ENCODE peak calls at places on chromosomes 6 and 20, in eight cellular contexts. T, H, R, I, S, Q, L and B are unnamed samples.

GRCh38 chr20:17024513-17025105 is 202.2 kb upstream of the PCSK2 start:
- DNase-seq in R (no peak), H (no peak), I (peak), Q (no peak), L (no peak), S (no peak), T (no peak), B (no peak)

GRCh38 chr6:32074996-32075532 is 34.1 kb downstream of the TNXB start:
- DNase-seq in S (no peak), H (no peak), Q (no peak), I (peak), T (no peak), L (no peak), R (no peak), B (no peak)

GRCh38 chr6:169950558-169950957 is 199.1 kb downstream of the ERMARD start:
- DNase-seq in L (peak), T (no peak), Q (peak), S (no peak), I (peak), H (peak), R (no peak), B (no peak)

GRCh38 chr6:11810039-11810541 is 31.5 kb upstream of the ADTRP start:
- DNase-seq in R (no peak), S (no peak), Q (peak), I (peak), T (peak), H (no peak), L (no peak), B (no peak)

GRCh38 chr6:28758046-28758817 is 165.6 kb downstream of the TRIM27 start:
- DNase-seq in H (no peak), Q (peak), L (peak), S (no peak), T (no peak), I (no peak), R (no peak), B (no peak)

GRCh38 chr6:73631849-73632248 is 21.9 kb downstream of the SLC17A5 start:
- DNase-seq in R (no peak), S (no peak), I (peak), L (no peak), Q (no peak), T (no peak), H (no peak), B (no peak)

GRCh38 chr6:167559675-167560479 is 235.0 kb downstream of the TTLL2 start:
- DNase-seq in S (no peak), L (no peak), H (no peak), T (no peak), I (no peak), R (no peak), Q (no peak), B (no peak)

GRCh38 chr6:143126574-143126941 is 65.9 kb downstream of the AIG1 start:
- DNase-seq in I (no peak), T (no peak), Q (no peak), S (no peak), L (no peak), R (no peak), H (no peak), B (peak)

GRCh38 chr20:33753763-33754162 is 22.0 kb downstream of the ZNF341 start:
- DNase-seq in L (no peak), S (no peak), H (no peak), T (no peak), R (no peak), Q (peak), I (no peak), B (no peak)

GRCh38 chr20:9068896-9069663 is at the start of gene PLCB4:
- DNase-seq in S (no peak), I (peak), R (peak), H (no peak), Q (peak), T (peak), L (no peak), B (no peak)

GRCh38 chr6:5529733-5530132 is 268.4 kb downstream of the FARS2 start:
- DNase-seq in T (no peak), Q (no peak), L (no peak), S (no peak), I (peak), R (no peak), H (no peak), B (no peak)

GRCh38 chr6:131368077-131368911 is 204.7 kb upstream of the ARG1 start:
- DNase-seq in I (peak), R (peak), T (peak), L (peak), S (peak), Q (peak), H (peak), B (peak)

GRCh38 chr6:56259682-56260081 is 12.3 kb upstream of the COL21A1 start:
- DNase-seq in H (no peak), L (no peak), I (peak), T (no peak), S (no peak), Q (peak), R (no peak), B (no peak)

GRCh38 chr6:96022225-96022624 is 6.5 kb downstream of the FUT9 start:
- DNase-seq in L (no peak), Q (no peak), S (no peak), T (no peak), R (no peak), H (no peak), I (no peak), B (no peak)

GRCh38 chr20:57918546-57918945 is 208.7 kb upstream of the PMEPA1 start:
- DNase-seq in S (no peak), Q (no peak), H (no peak), R (no peak), T (no peak), L (no peak), I (no peak), B (no peak)

GRCh38 chr6:43269273-43270007 is 26.2 kb downstream of the TTBK1 start:
- DNase-seq in L (no peak), R (no peak), T (peak), S (no peak), Q (no peak), I (no peak), H (peak), B (peak)

GRCh38 chr6:300494-301198 is 8.4 kb downstream of the DUSP22 start:
- DNase-seq in T (no peak), Q (no peak), S (no peak), H (no peak), I (no peak), R (no peak), L (no peak), B (no peak)

GRCh38 chr20:54212226-54212625 is 4.3 kb downstream of the PFDN4 start:
- DNase-seq in T (no peak), I (peak), Q (peak), L (no peak), R (no peak), H (no peak), S (no peak), B (no peak)

GRCh38 chr6:28867078-28867414 is 56.7 kb downstream of the TRIM27 start:
- DNase-seq in R (no peak), H (no peak), T (no peak), I (peak), S (peak), L (no peak), Q (peak), B (no peak)

GRCh38 chr20:2333821-2334220 is 38.0 kb downstream of the TGM3 start:
- DNase-seq in T (no peak), R (no peak), H (no peak), I (no peak), Q (no peak), S (no peak), L (no peak), B (no peak)

GRCh38 chr20:64115171-64115911 is 8.0 kb upstream of the NPBWR2 start:
- DNase-seq in L (no peak), I (no peak), Q (no peak), H (no peak), R (peak), S (no peak), T (no peak), B (no peak)

GRCh38 chr6:135451617-135452190 is 45.8 kb downstream of the AHI1 start:
- DNase-seq in T (no peak), H (no peak), S (peak), L (peak), R (no peak), Q (peak), I (peak), B (no peak)

GRCh38 chr20:4060054-4060795 is 44.9 kb upstream of the RNF24 start:
- DNase-seq in I (no peak), T (peak), H (no peak), S (peak), Q (no peak), R (peak), L (no peak), B (peak)

GRCh38 chr6:129890164-129890563 is 29.0 kb upstream of the TMEM244 start:
- DNase-seq in S (no peak), Q (peak), T (no peak), R (no peak), L (no peak), H (no peak), I (peak), B (no peak)

GRCh38 chr6:21740719-21741118 is 147.2 kb downstream of the SOX4 start:
- DNase-seq in Q (peak), I (peak), H (no peak), R (no peak), S (no peak), T (no peak), L (no peak), B (no peak)

GRCh38 chr6:5142915-5143314 is 57.8 kb downstream of the PPP1R3G start:
- DNase-seq in R (no peak), S (no peak), Q (no peak), H (no peak), T (no peak), L (no peak), I (no peak), B (no peak)

GRCh38 chr6:42745083-42745637 is 743 bp downstream of the TBCC start:
- DNase-seq in Q (peak), T (peak), L (peak), R (no peak), S (peak), H (peak), I (peak), B (peak)

DNA sequence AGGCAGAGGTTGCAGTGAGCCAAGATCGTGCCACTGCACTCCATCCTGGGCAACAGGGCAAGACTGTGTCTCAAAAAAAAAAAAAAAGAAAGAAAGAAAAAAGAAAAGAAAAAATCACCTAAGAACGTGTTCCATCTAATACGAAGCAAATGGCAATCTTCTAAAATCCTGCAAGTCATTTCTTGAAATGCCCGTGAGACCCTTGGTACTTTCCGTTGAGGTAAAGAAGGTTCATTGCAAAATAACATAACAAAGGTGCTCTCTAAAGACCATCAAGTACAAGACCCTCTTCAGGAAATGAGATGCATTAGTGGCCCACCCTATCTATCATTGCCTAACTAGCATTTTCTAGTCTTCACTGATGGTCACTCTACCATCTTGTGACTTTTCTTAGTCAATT is 14.1 kb downstream of the MBOAT1 start:
- DNase-seq in S (no peak), I (no peak), R (no peak), Q (no peak), L (no peak), H (no peak), T (no peak), B (no peak)
- TF ChIP-seq CTCF in S (no peak), I (no peak), R (no peak), Q (no peak), L (no peak), H (no peak), T (no peak), B (no peak)

GRCh38 chr6:137869781-137870180 is 2.7 kb downstream of the TNFAIP3 start:
- DNase-seq in Q (no peak), T (no peak), H (no peak), R (no peak), I (no peak), S (no peak), L (no peak), B (no peak)

GRCh38 chr6:137870744-137871247 is 3.7 kb downstream of the TNFAIP3 start:
- DNase-seq in R (no peak), T (no peak), S (peak), I (no peak), L (peak), H (no peak), Q (peak), B (peak)

GRCh38 chr6:137868721-137869631 is 1.9 kb downstream of the TNFAIP3 start:
- DNase-seq in H (no peak), R (no peak), L (no peak), T (no peak), Q (no peak), S (peak), I (no peak), B (no peak)

GRCh38 chr6:137871299-137871698 is 4.2 kb downstream of the TNFAIP3 start:
- DNase-seq in I (no peak), L (no peak), T (no peak), R (no peak), S (no peak), Q (no peak), H (no peak), B (no peak)

GRCh38 chr6:137870286-137870685 is 3.2 kb downstream of the TNFAIP3 start:
- DNase-seq in T (no peak), Q (no peak), H (no peak), S (no peak), R (no peak), I (no peak), L (no peak), B (no peak)
- TF ChIP-seq CTCF in T (no peak), Q (no peak), H (no peak), S (no peak), R (no peak), I (no peak), L (no peak), B (no peak)

GRCh38 chr6:78830810-78831209 is 36.5 kb upstream of the IRAK1BP1 start:
- DNase-seq in Q (no peak), L (no peak), I (no peak), H (no peak), S (no peak), R (no peak), T (no peak), B (no peak)

GRCh38 chr6:78836610-78837009 is 30.7 kb upstream of the IRAK1BP1 start:
- DNase-seq in I (no peak), T (no peak), R (no peak), S (no peak), Q (no peak), L (no peak), H (no peak), B (no peak)

GRCh38 chr6:78832091-78832808 is 35.1 kb upstream of the IRAK1BP1 start:
- DNase-seq in T (no peak), S (no peak), R (no peak), H (no peak), Q (peak), I (no peak), L (peak), B (no peak)

GRCh38 chr6:78831492-78831891 is 35.9 kb upstream of the IRAK1BP1 start:
- DNase-seq in T (no peak), R (no peak), L (no peak), Q (peak), H (no peak), S (no peak), I (no peak), B (no peak)

DNA sequence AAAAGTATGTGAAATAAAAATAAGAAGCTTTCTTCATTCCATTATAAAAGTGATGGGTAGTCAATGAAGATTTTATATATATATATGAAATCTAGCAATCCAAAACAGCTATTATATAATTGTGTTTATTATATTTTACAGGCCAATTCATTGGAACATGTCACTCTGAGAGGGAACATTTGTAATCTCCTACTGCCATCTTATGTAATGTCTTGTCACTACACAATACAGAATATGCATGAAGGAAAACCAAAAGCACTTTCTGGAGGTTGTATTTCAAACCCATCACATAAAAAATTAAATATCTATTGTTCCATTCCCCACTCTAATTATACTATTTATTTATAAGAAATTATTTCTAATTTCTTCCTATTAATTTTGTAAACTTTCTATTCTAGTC is 31.5 kb upstream of the IRAK1BP1 start:
- DNase-seq in H (no peak), I (peak), Q (peak), T (no peak), R (no peak), L (peak), S (no peak), B (no peak)
- TF ChIP-seq CTCF in H (no peak), I (peak), Q (peak), T (no peak), R (no peak), L (peak), S (no peak), B (no peak)

DNA sequence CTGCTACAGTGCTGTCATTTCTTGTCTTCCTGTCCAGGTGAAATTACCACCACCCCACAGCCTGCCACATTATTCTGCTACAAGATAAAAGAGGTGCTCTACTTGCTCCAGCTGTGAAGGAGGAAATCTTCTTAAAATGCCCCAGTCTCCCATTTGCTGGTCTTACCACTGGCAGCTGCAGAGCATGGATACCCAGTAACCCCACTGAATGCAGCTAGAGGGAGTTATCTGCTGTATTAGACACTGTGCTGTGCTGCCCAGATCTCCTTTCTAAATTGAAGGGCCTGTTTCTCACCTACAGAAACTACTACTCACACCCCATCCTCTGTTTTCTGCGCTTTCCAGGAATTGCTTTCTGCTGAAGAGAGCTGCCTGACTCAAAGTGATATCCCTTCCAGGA is 517.8 kb downstream of the PKHD1 start:
- DNase-seq in H (no peak), I (no peak), S (no peak), R (no peak), L (no peak), Q (no peak), T (no peak), B (no peak)
- TF ChIP-seq CTCF in H (no peak), I (no peak), S (no peak), R (no peak), L (no peak), Q (no peak), T (no peak), B (no peak)

DNA sequence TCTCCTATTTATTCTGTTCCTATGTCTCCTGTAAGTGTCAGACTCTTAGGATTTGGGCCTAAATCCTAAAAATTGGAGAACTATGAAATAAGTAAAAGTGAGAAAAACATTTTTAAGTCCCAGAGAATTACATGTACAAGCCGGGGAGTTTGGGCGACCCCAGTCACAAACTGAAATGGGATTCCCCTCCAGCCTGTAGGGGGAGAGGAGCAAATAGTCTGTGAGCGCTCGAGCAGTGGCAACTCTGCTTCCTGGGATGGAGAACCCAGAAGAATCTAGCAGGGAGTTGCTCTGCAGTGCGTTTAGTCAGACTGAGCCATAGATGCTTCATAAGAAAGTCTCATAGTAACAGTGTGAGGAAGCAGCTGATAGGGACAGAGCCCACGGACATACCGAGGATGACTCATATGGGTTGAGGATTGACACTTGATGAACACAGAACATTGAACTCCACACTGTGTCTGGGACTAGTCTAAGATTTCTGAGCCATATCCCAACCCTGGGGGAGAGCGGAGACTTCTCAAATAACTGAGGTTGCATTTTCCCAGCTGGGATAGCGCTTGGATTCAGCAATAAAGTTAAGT is 437.2 kb downstream of the BCKDHB start:
- DNase-seq in T (no peak), H (no peak), I (peak), L (no peak), S (no peak), Q (peak), R (no peak), B (no peak)
- TF ChIP-seq CTCF in T (no peak), H (no peak), I (peak), L (no peak), S (no peak), Q (peak), R (no peak), B (no peak)